ENCODE peak calls at places on chromosomes 13 and 19, in eight cellular contexts. H is activated CD4-positive, alpha-beta T cell treated with anti-CD3 and anti-CD28 coated beads, Interleukin-2, amount 10 ng/mL, durations not matched to agents 7 days and 5 days; E is osteoblast; I is substantia nigra; R is NCI-H1930; P is RPMI7951; A is T-helper 17 cell; B is AG09309. Y is an unnamed sample.
A peak's percentile ranks its signal among the peaks of the same experiment; 100 is the strongest.

GRCh38 chr19:1465191-1466016 is 13.6 kb downstream of the C19orf25 start:
- DNase-seq in A (no peak), H (no peak), I (peak; percentile 76), P (no peak), B (peak; percentile 18), E (peak; percentile 97), R (no peak), Y (no peak)

GRCh38 chr13:50678464-50679162 is 164.9 kb downstream of the DLEU7 start:
- DNase-seq in I (no peak), B (peak; percentile 87), E (peak; percentile 54), P (peak; percentile 98), A (no peak), H (no peak), R (no peak), Y (peak; percentile 93)

GRCh38 chr13:26973946-26974345 is 197.7 kb downstream of the USP12 start:
- DNase-seq in E (no peak), A (no peak), R (no peak), P (no peak), I (no peak), H (no peak), B (no peak), Y (no peak)

GRCh38 chr13:113879017-113879416 is 15.1 kb upstream of the GAS6 start:
- DNase-seq in I (no peak), E (no peak), P (peak; percentile 22), A (no peak), R (no peak), B (no peak), H (no peak), Y (no peak)

GRCh38 chr19:47490847-47491246 is 6.8 kb upstream of the KPTN start:
- DNase-seq in B (no peak), R (no peak), I (no peak), H (no peak), P (no peak), E (no peak), A (no peak), Y (no peak)

GRCh38 chr13:31334994-31335549 is 135.3 kb downstream of the B3GLCT start:
- DNase-seq in H (no peak), P (no peak), E (no peak), B (no peak), R (no peak), A (no peak), I (no peak), Y (no peak)

GRCh38 chr13:113555141-113555540 is 29.4 kb upstream of the TFDP1 start:
- DNase-seq in E (no peak), P (no peak), I (no peak), A (no peak), H (no peak), R (no peak), B (no peak), Y (no peak)

GRCh38 chr19:56153507-56153906 is 12.4 kb downstream of the ZNF444 start:
- DNase-seq in P (no peak), E (no peak), A (no peak), H (no peak), B (no peak), R (no peak), I (no peak), Y (no peak)

GRCh38 chr19:12774588-12775555 is at the start of gene HOOK2:
- DNase-seq in H (peak; percentile 42), A (peak; percentile 31), P (no peak), E (peak; percentile 46), I (peak; percentile 94), B (no peak), R (peak; percentile 15), Y (no peak)

GRCh38 chr13:98910501-98910951 is 67.3 kb downstream of the DOCK9 start:
- DNase-seq in P (peak; percentile 71), I (no peak), B (peak; percentile 35), E (no peak), H (peak; percentile 59), A (no peak), R (no peak), Y (peak; percentile 45)

GRCh38 chr13:63408227-63409202 is 1992.9 kb upstream of the PCDH20 start:
- DNase-seq in R (no peak), B (no peak), H (no peak), I (no peak), E (no peak), A (no peak), P (no peak), Y (peak; percentile 13)

GRCh38 chr19:15091918-15092753 is 10.1 kb downstream of the OR1I1 start:
- DNase-seq in E (peak; percentile 69), B (no peak), A (peak; percentile 43), P (peak; percentile 67), H (peak; percentile 81), I (peak; percentile 22), R (peak; percentile 10), Y (peak; percentile 75)

GRCh38 chr19:37972803-37973202 is 65.8 kb downstream of the SIPA1L3 start:
- DNase-seq in E (no peak), I (no peak), B (no peak), P (no peak), R (no peak), A (no peak), H (no peak), Y (no peak)

GRCh38 chr19:45276284-45276687 is 25.2 kb downstream of the MARK4 start:
- DNase-seq in I (peak; percentile 6), A (no peak), B (no peak), E (peak; percentile 50), R (no peak), P (no peak), H (no peak), Y (peak; percentile 23)

GRCh38 chr19:7658219-7658686 is 10.6 kb upstream of the RETN start:
- DNase-seq in H (peak; percentile 74), P (no peak), R (no peak), E (peak; percentile 81), I (no peak), B (no peak), A (no peak), Y (no peak)

GRCh38 chr19:41521860-41522555 is 54.0 kb upstream of the CEACAM21 start:
- DNase-seq in A (peak; percentile 32), B (no peak), P (no peak), I (no peak), H (peak; percentile 27), R (no peak), E (no peak), Y (peak; percentile 10)

GRCh38 chr19:38024991-38025716 is 118.1 kb downstream of the SIPA1L3 start:
- DNase-seq in H (no peak), E (no peak), A (no peak), B (no peak), R (no peak), P (no peak), I (peak; percentile 56), Y (no peak)

GRCh38 chr19:46416077-46416709 is 2.8 kb upstream of the CCDC8 start:
- DNase-seq in I (peak; percentile 87), R (peak; percentile 88), E (peak; percentile 95), A (no peak), P (peak; percentile 84), H (no peak), B (no peak), Y (peak; percentile 97)

GRCh38 chr13:65339236-65339635 is 1890.9 kb downstream of the PCDH9 start:
- DNase-seq in H (no peak), P (no peak), A (no peak), B (no peak), E (no peak), R (no peak), I (no peak), Y (peak; percentile 5)

GRCh38 chr19:18254546-18255500 is 19.4 kb downstream of the IQCN start:
- DNase-seq in E (peak; percentile 72), R (no peak), A (no peak), P (no peak), I (no peak), H (no peak), B (no peak), Y (no peak)

GRCh38 chr13:85528578-85529215 is 270.5 kb downstream of the SLITRK6 start:
- DNase-seq in H (no peak), E (no peak), A (no peak), B (peak; percentile 68), P (peak; percentile 56), I (no peak), R (no peak), Y (peak; percentile 80)